ENCODE peak calls at places on chromosomes 5 and 9, in eight cellular contexts. Y is A549, P is HCT116, M is H1, U is HepG2, O is SK-N-SH, L is GM12878, Q is K562. V is an unnamed sample.

GRCh38 chr5:179185256-179186091 is 125.3 kb downstream of the ZNF354C start:
- DNase-seq in Y (no peak), P (no peak), M (no peak), U (no peak), O (no peak), L (no peak), Q (no peak), V (no peak)

GRCh38 chr5:159099049-159099760 is 511 bp downstream of the EBF1 start:
- DNase-seq in Y (peak), P (no peak), M (no peak), U (no peak), O (peak), L (no peak), Q (peak), V (peak)

GRCh38 chr5:175900131-175900530 is 28.8 kb downstream of the CPLX2 start:
- DNase-seq in Y (no peak), P (no peak), M (no peak), U (no peak), O (no peak), L (no peak), Q (no peak), V (no peak)

GRCh38 chr5:112878760-112879159 is 17.7 kb downstream of the SRP19 start:
- DNase-seq in Y (no peak), P (peak), M (no peak), U (no peak), O (no peak), L (no peak), Q (peak), V (peak)

GRCh38 chr5:125142439-125142838 is 396.0 kb upstream of the ZNF608 start:
- DNase-seq in Y (no peak), P (no peak), M (no peak), U (no peak), O (no peak), L (no peak), Q (no peak), V (peak)

GRCh38 chr9:87336407-87336806 is 161.3 kb upstream of the DAPK1 start:
- DNase-seq in Y (peak), P (no peak), M (no peak), U (peak), O (no peak), L (no peak), Q (peak), V (no peak)

GRCh38 chr5:118088448-118088847 is 899.9 kb downstream of the DTWD2 start:
- DNase-seq in Y (no peak), P (no peak), M (no peak), U (no peak), O (no peak), L (no peak), Q (no peak), V (no peak)

GRCh38 chr5:57466544-57466943 is 16.1 kb downstream of the ACTBL2 start:
- DNase-seq in Y (no peak), P (no peak), M (no peak), U (no peak), O (peak), L (no peak), Q (no peak), V (no peak)

GRCh38 chr5:52859619-52860018 is 71.9 kb downstream of the ITGA1 start:
- DNase-seq in Y (no peak), P (no peak), M (no peak), U (no peak), O (peak), L (no peak), Q (no peak), V (peak)

GRCh38 chr5:122101636-122102285 is 23.7 kb upstream of the LOX start:
- DNase-seq in Y (no peak), P (peak), M (no peak), U (peak), O (peak), L (no peak), Q (peak), V (peak)

GRCh38 chr5:102527547-102527946 is 28.7 kb upstream of the SLCO6A1 start:
- DNase-seq in Y (no peak), P (no peak), M (no peak), U (no peak), O (no peak), L (no peak), Q (no peak), V (no peak)

GRCh38 chr5:130222638-130223037 is 318.4 kb downstream of the CHSY3 start:
- DNase-seq in Y (no peak), P (no peak), M (no peak), U (no peak), O (no peak), L (no peak), Q (no peak), V (no peak)

GRCh38 chr5:114325552-114325951 is 36.3 kb upstream of the KCNN2 start:
- DNase-seq in Y (no peak), P (no peak), M (no peak), U (no peak), O (no peak), L (no peak), Q (no peak), V (peak)

GRCh38 chr9:82206946-82207345 is 218.4 kb downstream of the SPATA31D1 start:
- DNase-seq in Y (no peak), P (no peak), M (no peak), U (no peak), O (no peak), L (no peak), Q (no peak), V (no peak)

GRCh38 chr9:14353222-14354056 is 39.5 kb upstream of the NFIB start:
- DNase-seq in Y (peak), P (peak), M (no peak), U (peak), O (peak), L (no peak), Q (peak), V (peak)

GRCh38 chr9:114823416-114823815 is 17.6 kb upstream of the TNFSF15 start:
- DNase-seq in Y (no peak), P (no peak), M (no peak), U (no peak), O (no peak), L (no peak), Q (no peak), V (no peak)

GRCh38 chr9:127767909-127768331 is 10.5 kb downstream of the SH2D3C start:
- DNase-seq in Y (no peak), P (no peak), M (no peak), U (no peak), O (peak), L (no peak), Q (no peak), V (peak)

GRCh38 chr9:133992780-133993634 is 883 bp upstream of the VAV2 start:
- DNase-seq in Y (peak), P (peak), M (peak), U (peak), O (peak), L (no peak), Q (peak), V (peak)

GRCh38 chr9:133995012-133995896 is 3.1 kb upstream of the VAV2 start:
- DNase-seq in Y (peak), P (peak), M (no peak), U (peak), O (peak), L (no peak), Q (no peak), V (no peak)

GRCh38 chr9:133991964-133992779 is at the start of gene VAV2:
- DNase-seq in Y (peak), P (peak), M (no peak), U (peak), O (peak), L (no peak), Q (peak), V (peak)

GRCh38 chr9:133993635-133994253 is 1.6 kb upstream of the VAV2 start:
- DNase-seq in Y (no peak), P (no peak), M (no peak), U (no peak), O (no peak), L (no peak), Q (no peak), V (no peak)

DNA sequence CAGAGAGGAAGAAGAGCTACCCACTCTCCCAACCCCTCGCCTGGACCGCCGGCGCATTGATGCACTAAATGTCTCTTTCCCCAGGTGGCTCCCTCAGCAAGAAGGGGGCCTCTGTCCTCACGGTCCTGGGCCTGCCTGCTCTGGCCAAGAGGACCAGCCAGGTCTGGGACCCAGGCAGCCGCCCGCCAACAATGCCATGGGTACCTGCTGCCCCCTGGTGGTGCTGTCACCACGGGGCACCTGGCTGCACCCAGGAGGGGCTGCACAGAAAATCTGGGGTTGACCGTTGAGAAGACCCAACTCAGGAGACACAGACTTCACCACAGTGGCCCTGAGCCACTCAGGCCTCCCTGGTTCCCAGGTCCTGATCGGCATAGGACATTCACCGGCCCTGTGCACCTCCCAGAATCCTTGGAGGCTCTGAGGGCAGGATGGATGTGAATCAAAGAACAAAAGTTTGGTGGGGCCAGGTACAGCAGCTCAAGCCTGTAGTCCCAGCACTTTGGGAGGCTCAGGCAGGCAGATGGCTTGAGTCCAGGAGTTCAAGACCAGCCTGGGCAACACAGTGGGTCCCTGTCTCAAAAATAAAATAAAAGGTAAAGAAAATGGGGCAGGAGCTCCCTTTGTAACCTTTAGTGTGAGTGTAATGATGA is 2.4 kb upstream of the VAV2 start:
- DNase-seq in Y (peak), P (peak), M (peak), U (peak), O (peak), L (no peak), Q (peak), V (peak)
- TF ChIP-seq RAD21 in Y (peak), P (no peak), M (peak), U (peak), O (peak), L (peak), Q (peak), V (peak)

DNA sequence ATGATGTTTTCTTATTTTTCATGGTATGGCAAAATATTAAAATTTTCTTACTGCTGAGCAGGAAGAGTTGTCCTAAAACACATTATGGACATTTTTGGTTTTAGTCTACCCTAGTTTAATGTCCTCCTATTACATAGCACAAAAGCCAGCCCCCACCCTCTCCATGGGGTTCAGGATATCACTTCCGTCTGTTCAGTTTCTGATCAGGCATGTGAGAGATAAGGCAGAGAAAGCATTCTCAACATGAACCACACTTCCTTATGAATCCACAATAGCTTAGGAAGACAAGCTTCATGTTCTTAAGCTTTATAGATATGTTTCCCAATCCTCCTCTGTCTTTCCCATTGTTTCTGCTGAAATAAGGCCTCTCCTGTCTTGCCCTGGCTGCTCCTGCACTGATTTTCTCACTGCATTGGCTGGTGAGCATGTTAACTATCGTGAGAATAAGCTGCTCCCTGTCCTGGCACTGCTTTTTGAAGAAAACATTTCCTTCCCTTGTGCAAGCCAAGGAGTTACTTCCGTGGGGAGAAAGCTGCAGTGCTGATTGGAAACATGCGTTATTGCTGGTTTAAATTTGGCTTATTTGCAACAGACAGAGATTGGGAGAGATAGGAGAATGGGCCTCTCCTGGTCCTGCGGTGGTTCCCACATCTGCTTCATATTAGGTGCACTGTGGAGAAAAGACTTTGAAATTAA is 260.3 kb upstream of the RPS23 start:
- DNase-seq in Y (no peak), P (no peak), M (no peak), U (no peak), O (peak), L (no peak), Q (peak), V (no peak)
- TF ChIP-seq RAD21 in Y (no peak), P (no peak), M (no peak), U (no peak), O (peak), L (no peak), Q (no peak), V (no peak)

GRCh38 chr5:26193626-26194025 is 844.8 kb downstream of the CDH9 start:
- DNase-seq in Y (no peak), P (no peak), M (no peak), U (no peak), O (no peak), L (no peak), Q (no peak), V (no peak)

DNA sequence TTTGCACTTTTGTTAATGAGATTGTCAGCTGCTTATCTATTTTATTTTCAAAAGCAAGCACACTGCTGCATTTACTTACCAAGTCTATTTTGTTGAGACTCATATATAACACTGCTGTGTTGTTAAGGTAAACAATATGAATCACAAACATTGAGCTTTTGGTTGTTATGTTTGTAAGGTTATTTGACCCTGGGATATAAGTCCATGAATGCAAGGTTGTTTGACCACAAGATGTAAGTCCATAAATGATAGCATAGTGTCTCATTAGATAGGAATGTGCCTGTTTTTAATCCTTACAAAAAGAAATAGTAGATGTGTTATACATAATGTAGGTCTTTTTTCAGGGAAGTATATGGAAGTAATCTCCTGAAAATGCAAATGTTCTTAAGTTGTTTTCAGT is 845.9 kb downstream of the CDH9 start:
- DNase-seq in Y (peak), P (no peak), M (no peak), U (no peak), O (no peak), L (no peak), Q (no peak), V (no peak)
- TF ChIP-seq RAD21 in Y (no peak), P (no peak), M (no peak), U (no peak), O (no peak), L (no peak), Q (no peak), V (no peak)

GRCh38 chr5:3412146-3412545 is 183.5 kb upstream of the IRX1 start:
- DNase-seq in Y (no peak), P (no peak), M (no peak), U (no peak), O (no peak), L (no peak), Q (no peak), V (no peak)

GRCh38 chr5:3414371-3414770 is 181.3 kb upstream of the IRX1 start:
- DNase-seq in Y (no peak), P (no peak), M (no peak), U (no peak), O (no peak), L (no peak), Q (no peak), V (no peak)

DNA sequence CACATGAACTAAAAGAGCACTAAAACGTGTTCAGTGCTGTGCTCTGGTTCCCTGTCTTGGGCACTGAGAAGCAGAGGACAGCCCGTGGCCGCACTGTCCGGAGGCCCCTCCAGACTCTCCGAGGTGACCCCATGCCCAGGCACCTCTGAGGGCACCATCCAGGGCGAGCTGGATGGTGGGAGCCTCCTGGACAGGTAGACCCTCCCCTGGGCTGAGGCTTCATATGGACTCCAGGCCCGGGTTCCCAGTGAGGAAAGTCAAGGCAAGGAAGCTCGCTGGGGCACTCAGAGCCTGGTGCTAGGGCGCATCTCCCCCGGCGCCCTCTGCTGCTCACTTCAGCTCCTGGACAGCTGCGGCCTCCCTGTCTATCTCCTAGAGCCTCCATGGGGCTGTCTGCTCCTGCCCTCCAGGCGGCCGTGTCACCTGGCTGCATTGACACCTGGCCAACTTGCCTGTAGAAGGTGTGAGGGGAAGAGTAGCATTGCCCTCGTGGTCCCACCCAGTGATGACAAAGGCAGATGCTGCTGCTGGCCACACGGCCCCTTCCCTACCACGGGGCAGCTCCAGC is 178.2 kb upstream of the IRX1 start:
- DNase-seq in Y (no peak), P (no peak), M (no peak), U (no peak), O (no peak), L (no peak), Q (peak), V (no peak)
- TF ChIP-seq RAD21 in Y (no peak), P (no peak), M (peak), U (no peak), O (no peak), L (no peak), Q (no peak), V (no peak)

DNA sequence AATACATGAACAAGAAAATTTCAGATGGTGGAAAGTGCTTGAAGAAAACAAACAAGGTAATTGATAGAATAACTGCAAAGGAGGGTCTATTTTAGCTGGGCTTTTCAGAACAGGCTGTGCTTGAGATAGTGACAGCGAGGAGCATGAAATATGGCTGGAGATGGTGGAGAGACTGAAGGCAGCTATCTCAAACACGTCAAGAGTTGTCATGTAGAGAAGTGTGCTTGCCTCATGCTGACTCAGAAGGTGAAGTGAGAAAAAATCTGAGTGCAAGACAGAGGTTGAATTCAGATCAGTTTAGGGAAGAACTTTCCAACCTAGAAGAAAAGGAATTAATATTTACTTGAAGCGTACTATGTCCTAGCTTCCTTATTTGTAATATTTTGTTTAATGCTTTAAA is 115.5 kb upstream of the RANBP3L start:
- DNase-seq in Y (no peak), P (no peak), M (no peak), U (no peak), O (no peak), L (no peak), Q (peak), V (no peak)
- TF ChIP-seq RAD21 in Y (no peak), P (no peak), M (no peak), U (no peak), O (no peak), L (no peak), Q (no peak), V (no peak)

GRCh38 chr9:27395484-27395921 is 98.6 kb upstream of the EQTN start:
- DNase-seq in Y (no peak), P (no peak), M (peak), U (no peak), O (no peak), L (no peak), Q (no peak), V (no peak)
- TF ChIP-seq RAD21 in Y (no peak), P (no peak), M (no peak), U (no peak), O (no peak), L (no peak), Q (no peak), V (no peak)

GRCh38 chr9:4740623-4741364 is at the start of gene AK3:
- DNase-seq in Y (peak), P (peak), M (peak), U (peak), O (peak), L (no peak), Q (peak), V (peak)

GRCh38 chr9:4741365-4742031 is 496 bp upstream of the AK3 start:
- DNase-seq in Y (peak), P (no peak), M (no peak), U (peak), O (no peak), L (no peak), Q (peak), V (no peak)

GRCh38 chr9:4742246-4742645 is 1.2 kb upstream of the AK3 start:
- DNase-seq in Y (no peak), P (no peak), M (no peak), U (no peak), O (no peak), L (no peak), Q (no peak), V (no peak)

GRCh38 chr9:4746278-4746677 is 5.3 kb upstream of the AK3 start:
- DNase-seq in Y (no peak), P (no peak), M (no peak), U (no peak), O (no peak), L (no peak), Q (no peak), V (no peak)

DNA sequence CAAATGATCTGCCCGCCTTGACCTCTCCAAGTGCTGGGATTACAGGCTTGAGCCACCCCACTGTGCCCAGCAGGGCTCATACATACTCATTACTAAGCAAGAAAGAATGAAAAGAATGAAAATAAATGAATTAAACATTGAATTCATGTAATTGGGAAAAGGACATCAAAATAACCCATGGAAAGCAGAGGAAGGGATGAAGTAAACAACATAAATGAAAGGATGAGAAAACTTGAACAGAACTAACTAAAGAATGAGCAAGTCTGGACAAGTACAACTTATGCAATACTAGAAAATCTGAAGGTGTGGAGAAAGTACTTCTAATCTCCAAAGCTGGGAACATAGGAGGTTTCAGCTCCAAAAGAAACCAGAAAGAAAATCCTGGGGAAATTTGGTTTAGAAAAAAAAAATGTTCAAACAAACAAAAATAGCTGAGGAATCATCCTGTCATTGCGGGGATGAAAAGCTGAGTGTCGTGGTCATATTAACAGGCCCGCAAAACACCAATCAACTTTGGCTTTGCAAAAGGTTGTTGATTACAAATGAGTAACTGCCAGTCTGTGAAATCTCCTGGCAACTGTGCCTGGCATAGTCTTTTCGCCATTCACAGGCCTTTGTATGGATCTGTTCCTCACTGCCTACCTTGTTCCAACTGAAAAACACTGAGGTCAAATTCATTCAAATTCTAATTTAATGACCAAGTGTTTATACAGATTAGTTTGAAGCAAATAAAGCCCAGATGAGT is 2.3 kb upstream of the AK3 start:
- DNase-seq in Y (no peak), P (no peak), M (no peak), U (no peak), O (no peak), L (no peak), Q (no peak), V (no peak)
- TF ChIP-seq RAD21 in Y (no peak), P (no peak), M (no peak), U (no peak), O (no peak), L (no peak), Q (no peak), V (no peak)